ENCODE peak calls at places on chromosomes 3 and 15, in five cellular contexts. L, D, X, J and T are unnamed samples.

GRCh38 chr3:188082040-188082439 is 71.9 kb upstream of the LPP start:
- DNase-seq in L (no peak), D (no peak), X (no peak), J (no peak), T (no peak)

GRCh38 chr15:57873564-57874209 is 167.2 kb downstream of the POLR2M start:
- DNase-seq in L (no peak), D (no peak), X (no peak), J (no peak), T (no peak)

GRCh38 chr3:185715091-185715490 is 109.8 kb downstream of the IGF2BP2 start:
- DNase-seq in L (no peak), D (no peak), X (no peak), J (peak; percentile 67), T (no peak)

GRCh38 chr3:184952671-184953070 is 140.7 kb downstream of the VPS8 start:
- DNase-seq in L (no peak), D (no peak), X (no peak), J (no peak), T (no peak)

GRCh38 chr15:68337826-68338225 is 60.3 kb downstream of the FEM1B start:
- DNase-seq in L (no peak), D (no peak), X (no peak), J (no peak), T (no peak)

GRCh38 chr15:68491415-68492106 is 59.6 kb upstream of the ITGA11 start:
- DNase-seq in L (no peak), D (no peak), X (no peak), J (no peak), T (no peak)

GRCh38 chr15:50181206-50181982 is 602 bp upstream of the SLC27A2 start:
- DNase-seq in L (no peak), D (no peak), X (peak; percentile 48), J (no peak), T (no peak)

GRCh38 chr15:75002398-75002797 is 7.0 kb downstream of the SCAMP5 start:
- DNase-seq in L (no peak), D (no peak), X (no peak), J (no peak), T (no peak)

GRCh38 chr15:64979252-64979710 is 10.4 kb downstream of the SPG21 start:
- DNase-seq in L (no peak), D (no peak), X (no peak), J (peak; percentile 70), T (no peak)

GRCh38 chr3:13927295-13927694 is 47.4 kb upstream of the WNT7A start:
- DNase-seq in L (peak; percentile 6), D (no peak), X (no peak), J (no peak), T (no peak)

GRCh38 chr3:127162947-127163645 is 29.8 kb upstream of the PRR23E start:
- DNase-seq in L (no peak), D (no peak), X (peak; percentile 82), J (no peak), T (peak; percentile 54)

GRCh38 chr3:69847303-69847702 is 108.0 kb downstream of the MITF start:
- DNase-seq in L (no peak), D (no peak), X (no peak), J (no peak), T (no peak)

GRCh38 chr3:149085828-149086231 is 503 bp downstream of the HLTF start:
- DNase-seq in L (peak; percentile 4), D (no peak), X (no peak), J (peak; percentile 71), T (peak; percentile 23)

GRCh38 chr3:139394116-139394515 is 4.7 kb upstream of the COPB2 start:
- DNase-seq in L (no peak), D (no peak), X (no peak), J (no peak), T (no peak)

GRCh38 chr3:95002665-95003064 is 939.8 kb downstream of the NSUN3 start:
- DNase-seq in L (no peak), D (no peak), X (no peak), J (no peak), T (no peak)

GRCh38 chr15:60733196-60733595 is 254.3 kb upstream of the ICE2 start:
- DNase-seq in L (no peak), D (no peak), X (no peak), J (no peak), T (no peak)

GRCh38 chr3:38755130-38755529 is 60.9 kb downstream of the SCN10A start:
- DNase-seq in L (no peak), D (no peak), X (peak; percentile 44), J (no peak), T (no peak)

GRCh38 chr15:86135030-86135429 is 55.4 kb downstream of the AGBL1 start:
- DNase-seq in L (no peak), D (no peak), X (no peak), J (no peak), T (no peak)

GRCh38 chr3:65950340-65951326 is 88.1 kb downstream of the MAGI1 start:
- DNase-seq in L (no peak), D (no peak), X (no peak), J (peak; percentile 86), T (no peak)

GRCh38 chr15:59170295-59170881 is 36.3 kb upstream of the LDHAL6B start:
- DNase-seq in L (peak; percentile 16), D (no peak), X (no peak), J (no peak), T (no peak)

GRCh38 chr3:67296039-67296892 is 298.2 kb downstream of the KBTBD8 start:
- DNase-seq in L (peak; percentile 99), D (no peak), X (peak; percentile 47), J (peak; percentile 73), T (no peak)

GRCh38 chr3:124174463-124174862 is 182.5 kb upstream of the ROPN1 start:
- DNase-seq in L (no peak), D (no peak), X (no peak), J (no peak), T (peak; percentile 24)

GRCh38 chr15:57751177-57751800 is 44.8 kb downstream of the POLR2M start:
- DNase-seq in L (peak; percentile 3), D (no peak), X (no peak), J (no peak), T (peak; percentile 15)

DNA sequence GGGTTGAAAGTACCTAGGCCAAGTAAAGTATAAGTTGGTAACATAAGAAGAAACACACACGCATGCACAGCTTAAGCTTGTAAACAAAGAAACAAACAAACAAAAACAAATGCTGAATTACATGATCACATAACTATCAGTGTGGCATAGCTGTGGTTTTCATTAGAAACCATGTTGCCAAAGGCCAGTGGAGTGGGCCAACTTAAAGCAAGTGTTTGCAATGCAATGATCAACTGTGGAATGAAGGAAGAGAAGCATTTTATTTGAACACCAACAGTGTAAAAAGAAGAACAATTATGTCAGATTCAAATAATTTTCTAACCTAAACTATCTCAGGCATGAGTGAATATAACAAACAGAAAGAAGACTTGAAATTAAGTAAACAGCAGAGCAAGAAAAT is 199.4 kb upstream of the STRIT1 start:
- DNase-seq in L (no peak), D (no peak), X (no peak), J (no peak), T (no peak)
- TF ChIP-seq SUZ12 in L (no peak), D (no peak), X (no peak), J (no peak), T (no peak)

DNA sequence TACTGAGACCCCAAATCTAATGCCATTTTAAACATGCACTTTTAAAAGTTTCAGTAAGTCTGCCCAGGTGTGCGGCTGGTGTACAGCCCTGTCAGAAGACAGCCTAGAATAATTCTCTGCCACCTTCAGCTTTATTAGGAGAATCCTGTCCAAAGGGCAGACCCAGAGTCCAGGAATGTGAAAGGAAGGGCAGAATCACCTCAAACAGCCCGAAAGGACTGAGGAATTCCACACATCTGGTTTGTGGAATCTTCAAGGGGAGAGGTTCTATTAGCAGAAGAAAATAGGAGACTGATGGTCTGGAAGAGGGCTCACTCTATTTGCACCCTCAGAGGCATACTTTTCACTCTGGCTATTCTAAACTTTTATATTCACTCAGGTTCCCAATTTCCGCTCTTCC is 46.6 kb downstream of the TYRO3 start:
- DNase-seq in L (peak; percentile 42), D (no peak), X (no peak), J (no peak), T (no peak)
- TF ChIP-seq SUZ12 in L (no peak), D (no peak), X (no peak), J (no peak), T (no peak)

DNA sequence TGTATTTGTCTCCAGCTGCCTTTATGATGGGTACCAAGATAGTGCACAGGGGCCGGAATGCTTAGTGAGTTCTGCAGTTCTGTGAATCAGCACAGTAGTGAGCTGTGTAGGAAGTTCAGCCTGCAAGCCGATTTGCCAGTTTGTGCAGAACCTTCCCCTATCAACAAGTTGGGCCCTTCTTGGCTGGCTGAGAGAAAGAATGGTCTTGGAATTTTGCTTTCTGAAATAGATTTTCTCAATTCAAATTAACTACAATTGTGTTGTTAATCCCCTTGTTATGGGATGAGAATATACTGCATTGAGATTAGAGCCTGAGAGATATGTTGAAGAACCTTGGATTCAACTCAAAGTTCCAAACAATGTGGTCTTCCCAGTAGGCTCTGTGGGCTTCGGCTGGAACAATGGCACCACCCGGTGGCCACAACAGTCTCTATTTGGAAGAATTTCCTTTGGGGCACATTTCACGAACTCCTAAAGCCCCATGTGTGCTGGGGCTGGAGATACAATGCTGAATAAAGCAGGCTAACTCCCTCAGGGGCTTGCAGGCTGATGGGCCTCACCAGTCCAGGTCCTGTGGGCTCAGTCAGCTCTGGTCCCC is 59.1 kb downstream of the TRIM42 start:
- DNase-seq in L (peak; percentile 59), D (no peak), X (peak; percentile 71), J (peak; percentile 68), T (peak; percentile 39)
- TF ChIP-seq SUZ12 in L (no peak), D (no peak), X (no peak), J (no peak), T (no peak)

GRCh38 chr3:52926556-52926955 is 29.2 kb upstream of the STIMATE start:
- DNase-seq in L (no peak), D (no peak), X (no peak), J (no peak), T (no peak)
- TF ChIP-seq SUZ12 in L (no peak), D (no peak), X (no peak), J (no peak), T (no peak)

DNA sequence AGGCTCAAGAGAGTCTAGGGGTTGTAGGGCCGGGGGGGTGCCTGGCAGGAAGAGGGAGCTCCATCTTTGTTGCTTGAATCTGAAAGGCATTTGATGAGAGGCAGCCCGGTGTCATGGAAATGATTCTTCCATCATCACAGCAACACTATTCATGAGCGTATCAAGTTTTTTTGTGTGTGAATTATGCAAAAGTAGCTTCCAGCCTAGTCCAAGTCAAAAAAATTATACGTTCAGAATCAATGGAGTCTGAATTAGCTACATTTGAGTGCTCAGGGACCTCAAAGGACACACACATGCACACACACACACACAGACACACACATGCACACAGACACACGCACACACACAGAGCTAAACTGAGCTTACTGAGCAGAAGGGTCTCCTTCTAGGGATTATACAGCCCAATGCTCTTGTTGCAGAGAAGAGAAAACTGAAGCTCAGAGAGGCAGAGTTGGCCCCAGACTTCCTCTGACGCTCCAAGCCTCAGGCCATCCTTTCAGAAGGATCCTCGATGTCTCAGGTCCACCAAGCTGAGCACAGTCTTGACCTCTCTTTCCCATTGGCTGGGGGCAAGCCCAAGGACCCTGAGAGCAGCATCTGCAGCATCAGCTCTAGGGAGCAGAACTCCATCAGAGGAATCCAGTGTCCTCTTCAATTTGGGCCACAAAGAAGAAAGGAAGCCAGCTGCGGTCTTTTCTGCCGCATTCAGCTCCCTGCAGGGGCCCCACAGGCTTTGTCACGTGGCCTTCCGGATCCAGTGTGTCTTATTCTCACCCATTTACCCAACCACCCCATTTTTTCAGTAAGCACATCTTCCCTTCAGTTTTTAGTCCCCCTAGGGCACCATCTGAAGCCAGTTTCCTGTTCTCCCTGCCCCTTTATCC is 228.0 kb downstream of the UACA start:
- DNase-seq in L (no peak), D (no peak), X (peak; percentile 39), J (no peak), T (no peak)
- TF ChIP-seq SUZ12 in L (no peak), D (no peak), X (no peak), J (no peak), T (no peak)